ENCODE peak calls at places on chromosome 12, in five cellular contexts. O is hepatocyte, X is neural progenitor cell, C is PC-3, U is HCT116. K is an unnamed sample.
A peak's percentile ranks its signal among the peaks of the same experiment; 100 is the strongest.

GRCh38 chr12:55142896-55143870 is 17.0 kb downstream of the OR9K2 start:
- DNase-seq in O (peak; percentile 79), X (peak; percentile 86), C (peak; percentile 78), U (peak; percentile 41), K (peak; percentile 80)

GRCh38 chr12:93440043-93440835 is 1.5 kb downstream of the UBE2N start:
- DNase-seq in O (no peak), X (no peak), C (peak; percentile 32), U (no peak), K (peak; percentile 75)

GRCh38 chr12:124441443-124442190 is 125.8 kb downstream of the NCOR2 start:
- DNase-seq in O (no peak), X (no peak), C (peak; percentile 74), U (no peak), K (peak; percentile 99)

GRCh38 chr12:42756841-42757661 is 167.5 kb upstream of the PRICKLE1 start:
- DNase-seq in O (peak; percentile 41), X (peak; percentile 76), C (peak; percentile 96), U (peak; percentile 85), K (peak; percentile 92)

GRCh38 chr12:66188584-66189475 is at the start of gene IRAK3:
- DNase-seq in O (peak; percentile 69), X (peak; percentile 74), C (no peak), U (no peak), K (peak; percentile 82)

GRCh38 chr12:21881950-21882349 is 59.3 kb downstream of the ABCC9 start:
- DNase-seq in O (no peak), X (no peak), C (no peak), U (no peak), K (no peak)

GRCh38 chr12:58176296-58176869 is 235.0 kb downstream of the ATP23 start:
- DNase-seq in O (peak; percentile 73), X (peak; percentile 78), C (peak; percentile 85), U (peak; percentile 19), K (peak; percentile 27)

GRCh38 chr12:52006726-52007157 is at the start of gene TAMALIN:
- DNase-seq in O (peak; percentile 80), X (peak; percentile 69), C (no peak), U (no peak), K (peak; percentile 59)

GRCh38 chr12:100675432-100675831 is 101.9 kb downstream of the GAS2L3 start:
- DNase-seq in O (peak; percentile 43), X (no peak), C (peak; percentile 77), U (no peak), K (peak; percentile 66)

GRCh38 chr12:92619730-92620684 is 82.8 kb upstream of the PLEKHG7 start:
- DNase-seq in O (no peak), X (no peak), C (peak; percentile 66), U (no peak), K (peak; percentile 37)

GRCh38 chr12:79378496-79378895 is 312.3 kb downstream of the PAWR start:
- DNase-seq in O (no peak), X (no peak), C (no peak), U (no peak), K (peak; percentile 52)

GRCh38 chr12:105554223-105554678 is 223.8 kb downstream of the C12orf75 start:
- DNase-seq in O (no peak), X (peak; percentile 70), C (peak; percentile 84), U (no peak), K (no peak)

GRCh38 chr12:11785722-11786121 is 136.2 kb downstream of the ETV6 start:
- DNase-seq in O (no peak), X (no peak), C (no peak), U (no peak), K (peak; percentile 78)

GRCh38 chr12:65715976-65716375 is 108.3 kb upstream of the HMGA2 start:
- DNase-seq in O (no peak), X (no peak), C (no peak), U (no peak), K (no peak)

GRCh38 chr12:23771230-23771949 is 178.1 kb downstream of the SOX5 start:
- DNase-seq in O (peak; percentile 18), X (peak; percentile 9), C (no peak), U (no peak), K (no peak)

GRCh38 chr12:121364657-121365265 is 12.6 kb upstream of the ANAPC5 start:
- DNase-seq in O (no peak), X (no peak), C (peak; percentile 40), U (no peak), K (peak; percentile 52)

GRCh38 chr12:89878327-89878726 is 169.7 kb upstream of the ATP2B1 start:
- DNase-seq in O (no peak), X (no peak), C (no peak), U (no peak), K (no peak)

GRCh38 chr12:111359231-111359913 is 9.5 kb downstream of the PHETA1 start:
- DNase-seq in O (no peak), X (no peak), C (no peak), U (no peak), K (peak; percentile 17)

GRCh38 chr12:105485321-105485910 is 154.9 kb downstream of the C12orf75 start:
- DNase-seq in O (peak; percentile 27), X (no peak), C (peak; percentile 63), U (no peak), K (peak; percentile 75)

GRCh38 chr12:43317156-43317555 is 234.8 kb downstream of the ADAMTS20 start:
- DNase-seq in O (no peak), X (no peak), C (no peak), U (no peak), K (no peak)

GRCh38 chr12:124387510-124387855 is 92.6 kb downstream of the RFLNA start:
- DNase-seq in O (no peak), X (no peak), C (no peak), U (no peak), K (peak; percentile 46)

GRCh38 chr12:92055877-92056276 is 89.8 kb downstream of the BTG1 start:
- DNase-seq in O (peak; percentile 51), X (no peak), C (peak; percentile 84), U (no peak), K (no peak)

GRCh38 chr12:43696154-43696553 is 62.4 kb downstream of the PUS7L start:
- DNase-seq in O (no peak), X (no peak), C (no peak), U (no peak), K (no peak)

GRCh38 chr12:44525806-44526654 is 350.1 kb downstream of the NELL2 start:
- DNase-seq in O (peak; percentile 9), X (no peak), C (no peak), U (no peak), K (no peak)

GRCh38 chr12:53973093-53974042 is at the start of gene HOXC11:
- DNase-seq in O (peak; percentile 46), X (no peak), C (peak; percentile 12), U (no peak), K (peak; percentile 52)
- TF ChIP-seq EZH2phosphoT487 in O (peak; percentile 91), X (peak; percentile 99), C (no peak), U (no peak), K (peak; percentile 43)

GRCh38 chr12:14554281-14555008 is 13.2 kb downstream of the PLBD1 start:
- DNase-seq in O (peak; percentile 78), X (no peak), C (peak; percentile 59), U (peak; percentile 13), K (peak; percentile 10)
- H3K4me3 ChIP-seq in O (no peak overlapping the region), X (no peak overlapping the region), C (no peak overlapping the region), U (no peak overlapping the region), K (no peak overlapping the region)

GRCh38 chr12:25364529-25365339 is 114.0 kb upstream of the KRAS start:
- DNase-seq in O (no peak), X (no peak), C (no peak), U (no peak), K (no peak)

GRCh38 chr12:25362646-25363045 is 111.9 kb upstream of the KRAS start:
- DNase-seq in O (no peak), X (no peak), C (peak; percentile 35), U (no peak), K (no peak)

GRCh38 chr12:25365340-25365730 is 114.6 kb upstream of the KRAS start:
- DNase-seq in O (no peak), X (no peak), C (no peak), U (no peak), K (no peak)

GRCh38 chr12:25368542-25368941 is 117.8 kb upstream of the KRAS start:
- DNase-seq in O (no peak), X (no peak), C (no peak), U (no peak), K (no peak)

DNA sequence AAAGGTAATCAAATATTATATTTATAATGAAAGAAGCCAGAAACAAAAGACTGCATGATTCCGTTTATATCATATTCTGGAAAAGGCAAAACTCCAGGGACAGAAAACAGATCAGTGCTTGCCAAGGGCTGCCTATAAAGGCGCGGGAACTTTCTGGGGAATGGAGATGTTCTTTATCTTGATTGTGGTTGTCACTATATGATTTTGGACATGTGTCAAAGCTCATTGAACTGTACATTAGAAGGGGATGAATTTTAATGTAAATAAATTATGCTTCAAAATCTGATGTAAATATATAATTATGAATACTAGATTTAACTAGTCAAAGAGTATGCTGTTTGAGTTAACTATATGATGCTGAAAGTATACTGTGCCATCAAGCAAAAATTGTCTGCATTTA is 115.4 kb upstream of the KRAS start:
- DNase-seq in O (no peak), X (no peak), C (no peak), U (no peak), K (no peak)
- H3K4me2 ChIP-seq in O (no peak overlapping the region), X (no peak overlapping the region), C (no peak overlapping the region), U (no peak overlapping the region), K (no peak overlapping the region)

GRCh38 chr12:132025526-132025925 is 75.8 kb downstream of the EP400 start:
- DNase-seq in O (no peak), X (no peak), C (no peak), U (no peak), K (no peak)
- TF ChIP-seq EZH2phosphoT487 in O (no peak), X (no peak), C (no peak), U (no peak), K (no peak)

GRCh38 chr12:57079821-57080220 is 1.2 kb upstream of the NEMP1 start:
- DNase-seq in O (no peak), X (no peak), C (no peak), U (no peak), K (no peak)
- H3K4me3 ChIP-seq in O (no peak overlapping the region), X (no peak overlapping the region), C (no peak overlapping the region), U (no peak overlapping the region), K (no peak overlapping the region)

GRCh38 chr12:48002179-48002601 is 2.1 kb downstream of the COL2A1 start:
- DNase-seq in O (no peak), X (peak; percentile 66), C (no peak), U (no peak), K (peak; percentile 31)

GRCh38 chr12:48002773-48003218 is 1.5 kb downstream of the COL2A1 start:
- DNase-seq in O (peak; percentile 75), X (peak; percentile 81), C (peak; percentile 25), U (no peak), K (peak; percentile 71)

GRCh38 chr12:48004941-48005749 is 869 bp upstream of the COL2A1 start:
- DNase-seq in O (no peak), X (peak; percentile 65), C (no peak), U (no peak), K (no peak)

GRCh38 chr12:48004039-48004940 is at the start of gene COL2A1:
- DNase-seq in O (peak; percentile 55), X (peak; percentile 92), C (peak; percentile 27), U (no peak), K (peak; percentile 60)

GRCh38 chr12:48003226-48004038 is 844 bp downstream of the COL2A1 start:
- DNase-seq in O (no peak), X (peak; percentile 72), C (peak; percentile 4), U (no peak), K (peak; percentile 12)
- H3K4me2 ChIP-seq in O (peak overlapping the region; percentile 95), X (peak overlapping the region; percentile 82), C (peak overlapping the region; percentile 93), U (no peak overlapping the region), K (peak overlapping the region; percentile 61)